ENCODE peak calls at places on chromosomes 1 and 21, in ten cellular contexts. G is left lung, K is mammary epithelial cell, C is neuronal stem cell, R is right lobe of liver, M is RWPE1, X is transverse colon, U is PC-3, N is K562, F is GM23338. Q is an unnamed sample.
A peak's percentile ranks its signal among the peaks of the same experiment; 100 is the strongest.

GRCh38 chr1:175633801-175634200 is 109.6 kb downstream of the TNR start:
- DNase-seq in G (no peak), C (no peak), K (no peak), F (no peak), X (no peak), M (no peak), R (no peak), U (no peak), N (no peak), Q (no peak)

GRCh38 chr1:150386546-150387080 is 22.7 kb downstream of the RPRD2 start:
- DNase-seq in R (no peak), N (no peak), M (no peak), G (no peak), K (no peak), U (no peak), X (no peak), F (no peak), C (no peak), Q (no peak)

GRCh38 chr1:47934243-47934805 is 62.9 kb downstream of the TRABD2B start:
- DNase-seq in G (peak; percentile 68), X (peak; percentile 47), N (no peak), F (peak; percentile 21), M (no peak), R (peak; percentile 73), U (no peak), C (no peak), K (no peak), Q (no peak)

GRCh38 chr1:55472115-55472514 is 257.0 kb upstream of the USP24 start:
- DNase-seq in C (no peak), N (no peak), M (no peak), R (no peak), U (no peak), F (no peak), G (no peak), X (no peak), K (no peak), Q (no peak)

GRCh38 chr1:208536176-208536575 is 292.0 kb upstream of the PLXNA2 start:
- DNase-seq in U (no peak), X (no peak), C (no peak), F (no peak), N (no peak), R (no peak), G (no peak), M (no peak), K (no peak), Q (no peak)

GRCh38 chr1:145706282-145706681 is 886 bp downstream of the PDZK1 start:
- DNase-seq in X (no peak), U (peak; percentile 99), R (no peak), F (no peak), N (no peak), C (no peak), M (peak; percentile 79), K (peak; percentile 94), G (no peak), Q (no peak)

GRCh38 chr21:44485796-44486195 is 30.5 kb downstream of the LRRC3 start:
- DNase-seq in N (no peak), R (peak; percentile 35), G (no peak), X (no peak), U (no peak), F (no peak), C (no peak), K (no peak), M (no peak), Q (no peak)

GRCh38 chr1:30522031-30523004 is 201.1 kb downstream of the MATN1 start:
- DNase-seq in R (peak; percentile 89), U (no peak), X (no peak), F (no peak), G (no peak), N (no peak), K (peak; percentile 32), C (no peak), M (no peak), Q (no peak)

GRCh38 chr1:43817304-43817939 is 110.1 kb downstream of the ST3GAL3 start:
- DNase-seq in X (no peak), R (no peak), K (no peak), F (no peak), U (no peak), M (no peak), G (no peak), N (no peak), C (no peak), Q (no peak)

GRCh38 chr1:241156231-241156965 is 200.6 kb downstream of the RGS7 start:
- DNase-seq in C (no peak), K (peak; percentile 17), X (peak; percentile 64), F (no peak), R (peak; percentile 61), M (peak; percentile 73), G (no peak), N (no peak), U (peak; percentile 97), Q (no peak)

GRCh38 chr21:42833439-42833815 is 45.9 kb downstream of the WDR4 start:
- DNase-seq in R (no peak), F (peak; percentile 47), M (no peak), U (peak; percentile 74), C (no peak), K (no peak), G (no peak), X (peak; percentile 64), N (peak; percentile 62), Q (no peak)

GRCh38 chr1:226029093-226029496 is 30.0 kb upstream of the SDE2 start:
- DNase-seq in N (no peak), K (no peak), M (no peak), G (no peak), F (no peak), C (no peak), U (no peak), R (peak; percentile 79), X (peak; percentile 78), Q (no peak)

GRCh38 chr1:109274533-109275476 is 8.1 kb downstream of the PSRC1 start:
- DNase-seq in X (peak; percentile 64), U (peak; percentile 95), R (peak; percentile 89), F (no peak), M (peak; percentile 85), K (peak; percentile 95), N (peak; percentile 66), C (no peak), G (peak; percentile 85), Q (no peak)

GRCh38 chr1:231918239-231919015 is 291.8 kb downstream of the DISC1 start:
- DNase-seq in N (no peak), R (no peak), X (peak; percentile 16), M (no peak), G (no peak), K (peak; percentile 67), U (peak; percentile 53), C (no peak), F (no peak), Q (no peak)

GRCh38 chr1:7518411-7518810 is 252.7 kb upstream of the VAMP3 start:
- DNase-seq in C (no peak), M (no peak), X (no peak), N (no peak), K (no peak), U (no peak), R (no peak), F (no peak), G (peak; percentile 71), Q (no peak)

GRCh38 chr1:94714552-94714951 is 105.6 kb upstream of the SLC44A3 start:
- DNase-seq in N (no peak), K (no peak), M (no peak), X (no peak), F (no peak), R (no peak), U (no peak), C (no peak), G (no peak), Q (no peak)

GRCh38 chr1:205517288-205517687 is 12.8 kb downstream of the CDK18 start:
- DNase-seq in U (no peak), K (no peak), C (no peak), G (no peak), N (no peak), F (no peak), M (no peak), R (no peak), X (no peak), Q (no peak)
- H3K27ac ChIP-seq in U (no peak overlapping the region), K (no peak overlapping the region), C (no peak overlapping the region), G (no peak overlapping the region), N (no peak overlapping the region), F (no peak overlapping the region), M (peak overlapping the region; percentile 37), R (no peak overlapping the region), X (peak overlapping the region; percentile 67), Q (peak overlapping the region; percentile 99)

GRCh38 chr1:1014896-1015681 is 1.8 kb downstream of the ISG15 start:
- DNase-seq in C (no peak), F (peak; percentile 61), K (no peak), U (peak; percentile 59), X (peak; percentile 19), R (no peak), M (no peak), G (no peak), N (no peak), Q (no peak)
- H3K27ac ChIP-seq in C (no peak overlapping the region), F (no peak overlapping the region), K (no peak overlapping the region), U (peak overlapping the region; percentile 66), X (peak overlapping the region; percentile 90), R (no peak overlapping the region), M (peak overlapping the region; percentile 84), G (peak overlapping the region; percentile 91), N (no peak overlapping the region), Q (no peak overlapping the region)

DNA sequence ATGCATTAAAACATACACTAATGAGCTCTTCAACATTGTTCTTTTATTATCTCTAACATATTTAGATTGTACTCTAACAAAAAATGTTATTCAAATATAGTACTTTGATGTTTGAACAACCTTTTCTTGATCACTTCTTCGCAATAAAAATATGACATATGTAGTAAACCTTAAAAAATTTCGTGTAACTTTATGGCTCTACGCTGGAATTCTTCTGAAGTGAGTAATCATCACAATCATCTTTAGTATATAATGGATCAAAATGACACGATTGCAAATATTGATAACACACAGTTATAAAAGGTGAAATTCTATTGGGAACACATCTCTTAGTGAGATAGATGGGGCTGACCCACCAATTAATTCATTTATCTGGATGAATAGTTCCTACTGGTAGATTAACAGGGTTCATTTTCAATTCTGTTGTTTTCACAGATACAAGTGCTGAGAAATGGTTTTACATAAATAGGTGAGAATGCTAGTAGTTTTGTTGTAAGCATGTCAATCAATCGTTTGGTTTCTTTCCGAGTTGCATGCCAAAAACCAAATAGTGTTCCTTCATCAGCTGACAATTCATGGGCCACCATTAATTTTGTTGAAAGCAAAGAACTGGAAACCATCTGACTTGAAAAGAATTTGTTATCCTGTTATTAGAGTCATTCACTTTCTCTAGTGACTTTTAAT is 1.5 kb upstream of the ZMPSTE24 start:
- DNase-seq in R (no peak), N (no peak), K (no peak), C (no peak), X (no peak), M (no peak), U (peak; percentile 57), G (no peak), F (no peak), Q (no peak)
- H3K27ac ChIP-seq in R (peak overlapping the region; percentile 96), N (peak overlapping the region; percentile 97), K (peak overlapping the region; percentile 94), C (no peak overlapping the region), X (peak overlapping the region; percentile 96), M (no peak overlapping the region), U (no peak overlapping the region), G (peak overlapping the region; percentile 98), F (peak overlapping the region; percentile 99), Q (no peak overlapping the region)

DNA sequence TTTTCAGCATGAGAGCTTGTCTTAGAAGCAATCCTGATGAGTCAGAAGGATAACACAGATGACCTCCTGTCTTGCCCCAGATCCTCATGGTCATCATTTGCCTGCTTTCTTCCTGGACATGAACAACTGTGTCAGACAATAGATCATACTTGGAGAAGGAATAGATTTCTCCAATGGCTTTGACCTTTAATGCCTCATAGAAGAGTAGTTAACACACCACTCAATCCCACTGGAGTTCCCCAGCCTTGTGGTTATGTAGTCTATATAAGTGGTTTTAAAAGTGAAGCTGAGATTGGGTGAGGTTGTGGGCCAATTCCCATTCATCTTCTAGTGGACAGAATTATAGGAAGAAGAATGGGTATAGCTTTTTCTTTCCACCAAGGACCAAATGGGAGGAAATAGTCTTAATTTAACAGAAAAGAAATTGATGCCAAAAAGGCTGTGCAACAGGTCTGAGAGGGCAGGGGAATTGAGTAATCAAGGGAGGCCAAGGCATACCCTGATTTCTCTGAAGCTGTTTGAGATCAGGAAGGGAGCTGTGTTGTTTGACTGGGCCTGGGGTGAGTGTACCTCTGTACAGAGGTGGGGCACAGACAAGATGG is 14.4 kb downstream of the PRCC start:
- DNase-seq in N (no peak), R (no peak), K (no peak), F (no peak), C (no peak), U (no peak), M (no peak), X (no peak), G (no peak), Q (no peak)
- H3K27ac ChIP-seq in N (no peak overlapping the region), R (no peak overlapping the region), K (no peak overlapping the region), F (no peak overlapping the region), C (no peak overlapping the region), U (no peak overlapping the region), M (no peak overlapping the region), X (no peak overlapping the region), G (no peak overlapping the region), Q (no peak overlapping the region)